ENCODE peak calls at places on chromosome 19, in nine cellular contexts. U is A673, W is ascending aorta, N is Panc1, O is brain microvascular endothelial cell, B is suprapubic skin, I is small intestine, H is mesendoderm, T is psoas muscle. D is an unnamed sample.

GRCh38 chr19:49918089-49918488 is 10.9 kb upstream of the ATF5 start:
- DNase-seq in U (no peak), W (no peak), N (no peak), O (no peak), B (no peak), I (no peak), H (no peak), T (no peak), D (no peak)

GRCh38 chr19:39507715-39508364 is 7.1 kb upstream of the SELENOV start:
- DNase-seq in U (no peak), W (no peak), N (no peak), O (no peak), B (no peak), I (no peak), H (no peak), T (no peak), D (no peak)

GRCh38 chr19:1648926-1649541 is 3.4 kb downstream of the TCF3 start:
- DNase-seq in U (no peak), W (no peak), N (no peak), O (no peak), B (no peak), I (no peak), H (no peak), T (no peak), D (no peak)

GRCh38 chr19:5961969-5962945 is 15.7 kb downstream of the RANBP3 start:
- DNase-seq in U (peak; percentile 91), W (no peak), N (no peak), O (peak; percentile 62), B (no peak), I (peak; percentile 83), H (no peak), T (no peak), D (no peak)

GRCh38 chr19:39236527-39236926 is 8.3 kb downstream of the IFNL3 start:
- DNase-seq in U (no peak), W (no peak), N (no peak), O (no peak), B (no peak), I (peak; percentile 32), H (no peak), T (no peak), D (no peak)

GRCh38 chr19:48403606-48404005 is 10.1 kb downstream of the GRIN2D start:
- DNase-seq in U (peak; percentile 88), W (no peak), N (no peak), O (peak; percentile 75), B (no peak), I (peak; percentile 66), H (peak; percentile 91), T (no peak), D (no peak)

GRCh38 chr19:29614780-29615179 is 8.7 kb downstream of the POP4 start:
- DNase-seq in U (no peak), W (no peak), N (no peak), O (no peak), B (no peak), I (no peak), H (no peak), T (no peak), D (no peak)

GRCh38 chr19:5623397-5624153 is 692 bp downstream of the SAFB start:
- DNase-seq in U (peak; percentile 22), W (no peak), N (no peak), O (no peak), B (no peak), I (peak; percentile 20), H (no peak), T (peak; percentile 39), D (no peak)

GRCh38 chr19:29854033-29854432 is 42.2 kb downstream of the CCNE1 start:
- DNase-seq in U (no peak), W (no peak), N (no peak), O (no peak), B (no peak), I (no peak), H (no peak), T (no peak), D (no peak)

GRCh38 chr19:7677664-7678311 is 898 bp downstream of the MCEMP1 start:
- DNase-seq in U (no peak), W (no peak), N (no peak), O (no peak), B (no peak), I (no peak), H (peak; percentile 51), T (no peak), D (no peak)

GRCh38 chr19:10286803-10287737 is at the start of gene ICAM4:
- DNase-seq in U (peak; percentile 62), W (no peak), N (no peak), O (no peak), B (no peak), I (no peak), H (peak; percentile 68), T (peak; percentile 60), D (no peak)

GRCh38 chr19:44644391-44645016 is 794 bp downstream of the PVR start:
- DNase-seq in U (peak; percentile 47), W (no peak), N (no peak), O (no peak), B (no peak), I (peak; percentile 36), H (peak; percentile 87), T (peak; percentile 36), D (no peak)

GRCh38 chr19:4015705-4016402 is 8.3 kb downstream of the PIAS4 start:
- DNase-seq in U (no peak), W (no peak), N (no peak), O (no peak), B (no peak), I (no peak), H (no peak), T (no peak), D (no peak)

GRCh38 chr19:16000024-16000687 is 51.3 kb downstream of the OR10H4 start:
- DNase-seq in U (no peak), W (no peak), N (no peak), O (no peak), B (no peak), I (no peak), H (no peak), T (no peak), D (no peak)

GRCh38 chr19:15992014-15992413 is 43.2 kb downstream of the OR10H4 start:
- DNase-seq in U (no peak), W (no peak), N (no peak), O (no peak), B (no peak), I (peak; percentile 91), H (no peak), T (no peak), D (no peak)

GRCh38 chr19:15991602-15992001 is 42.8 kb downstream of the OR10H4 start:
- DNase-seq in U (no peak), W (no peak), N (no peak), O (no peak), B (no peak), I (no peak), H (no peak), T (no peak), D (no peak)

GRCh38 chr19:15998166-15998565 is 49.4 kb downstream of the OR10H4 start:
- DNase-seq in U (no peak), W (no peak), N (no peak), O (no peak), B (no peak), I (no peak), H (no peak), T (no peak), D (no peak)

GRCh38 chr19:15995536-15995935 is 46.7 kb downstream of the OR10H4 start:
- DNase-seq in U (no peak), W (no peak), N (no peak), O (no peak), B (no peak), I (no peak), H (no peak), T (peak; percentile 45), D (no peak)
- H3K4me3 ChIP-seq in U (no peak overlapping the region), W (no peak overlapping the region), N (no peak overlapping the region), O (no peak overlapping the region), B (no peak overlapping the region), I (no peak overlapping the region), H (no peak overlapping the region), T (no peak overlapping the region), D (no peak overlapping the region)

GRCh38 chr19:41366089-41366488 is 2.1 kb upstream of the B9D2 start:
- DNase-seq in U (no peak), W (no peak), N (no peak), O (no peak), B (no peak), I (no peak), H (no peak), T (no peak), D (no peak)
- H3K27ac ChIP-seq in U (no peak overlapping the region), W (no peak overlapping the region), N (no peak overlapping the region), O (no peak overlapping the region), B (no peak overlapping the region), I (no peak overlapping the region), H (no peak overlapping the region), T (no peak overlapping the region), D (no peak overlapping the region)

GRCh38 chr19:15869109-15869555 is 28.7 kb downstream of the CYP4F2 start:
- DNase-seq in U (peak; percentile 57), W (no peak), N (peak; percentile 2), O (peak; percentile 7), B (no peak), I (peak; percentile 58), H (peak; percentile 75), T (no peak), D (peak; percentile 7)

GRCh38 chr19:15869873-15870272 is 28.0 kb downstream of the CYP4F2 start:
- DNase-seq in U (no peak), W (no peak), N (no peak), O (no peak), B (no peak), I (no peak), H (no peak), T (no peak), D (no peak)

GRCh38 chr19:15871570-15871969 is 26.3 kb downstream of the CYP4F2 start:
- DNase-seq in U (peak; percentile 55), W (no peak), N (no peak), O (no peak), B (no peak), I (peak; percentile 28), H (peak; percentile 46), T (no peak), D (no peak)

DNA sequence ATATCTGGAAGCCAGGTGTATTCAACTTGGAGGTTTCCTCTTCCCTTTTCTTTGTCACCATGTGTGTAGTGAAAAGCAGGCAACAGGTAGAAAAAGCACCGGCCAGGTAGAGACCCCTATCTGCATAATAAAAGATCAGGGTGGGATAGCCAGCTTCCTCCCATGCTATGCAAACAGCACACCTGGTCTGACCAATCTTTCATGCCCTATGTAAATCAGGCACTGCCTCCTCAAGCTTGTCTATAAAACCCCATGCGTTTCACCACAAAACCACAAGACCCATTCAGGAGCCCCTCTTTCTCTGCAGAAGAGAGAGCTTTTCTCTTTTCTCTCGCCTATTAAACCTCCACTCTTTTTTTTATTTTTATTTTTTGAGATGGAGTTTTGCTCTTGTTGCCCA is 22.8 kb downstream of the CYP4F2 start:
- DNase-seq in U (no peak), W (no peak), N (no peak), O (no peak), B (no peak), I (no peak), H (no peak), T (no peak), D (no peak)
- H3K4me3 ChIP-seq in U (no peak overlapping the region), W (no peak overlapping the region), N (no peak overlapping the region), O (no peak overlapping the region), B (no peak overlapping the region), I (no peak overlapping the region), H (no peak overlapping the region), T (no peak overlapping the region), D (no peak overlapping the region)

DNA sequence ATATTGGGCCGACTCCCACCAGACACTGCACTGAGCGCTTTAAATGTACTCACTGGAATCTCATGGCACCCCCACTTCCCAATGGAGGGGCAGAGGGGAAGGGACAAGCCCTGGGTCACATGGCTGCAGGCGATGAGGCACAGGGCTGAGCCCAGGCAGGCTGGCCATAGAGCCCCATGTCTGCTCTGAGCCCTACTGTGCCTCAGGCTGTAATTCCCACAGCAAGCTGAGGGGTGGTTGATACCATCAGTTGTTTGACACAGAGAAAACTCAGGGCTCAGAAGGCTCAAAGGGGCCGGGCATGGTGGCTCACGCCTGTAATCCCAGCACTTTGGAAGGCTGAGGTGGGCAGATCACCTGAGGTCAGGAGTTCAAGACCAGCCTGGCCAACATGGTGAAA is 25.1 kb downstream of the RFX1 start:
- DNase-seq in U (no peak), W (no peak), N (no peak), O (no peak), B (no peak), I (no peak), H (peak; percentile 49), T (no peak), D (no peak)
- H3K27ac ChIP-seq in U (no peak overlapping the region), W (no peak overlapping the region), N (no peak overlapping the region), O (no peak overlapping the region), B (no peak overlapping the region), I (no peak overlapping the region), H (no peak overlapping the region), T (no peak overlapping the region), D (no peak overlapping the region)

D was measured in iPS DF 6.9.